ENCODE peak calls at places on chromosomes 4 and X, in four cellular contexts. Q is tibial nerve, N is left ventricle myocardium inferior, Y is IMR-90. S is an unnamed sample.

GRCh38 chrX:69618803-69619202 is 2.9 kb downstream of the EDA start:
- DNase-seq in N (no peak), Y (peak), Q (no peak), S (no peak)

GRCh38 chr4:113684534-113685091 is 76.9 kb downstream of the CAMK2D start:
- DNase-seq in Y (peak), N (peak), Q (no peak), S (no peak)

GRCh38 chr4:163384926-163385325 is 41.2 kb downstream of the NPY5R start:
- DNase-seq in N (no peak), Y (no peak), Q (no peak), S (no peak)

GRCh38 chr4:150746156-150746555 is 164.2 kb downstream of the MAB21L2 start:
- DNase-seq in N (no peak), Y (peak), Q (no peak), S (peak)

GRCh38 chr4:171714791-171715454 is 98.3 kb upstream of the GALNTL6 start:
- DNase-seq in N (no peak), Q (no peak), Y (no peak), S (no peak)

GRCh38 chrX:19799319-19800182 is 87.8 kb downstream of the SH3KBP1 start:
- DNase-seq in Q (no peak), Y (peak), N (no peak), S (no peak)

GRCh38 chrX:134603806-134604700 is 54.2 kb downstream of the PLAC1 start:
- DNase-seq in Y (peak), N (no peak), Q (no peak), S (peak)

GRCh38 chr4:54090804-54091623 is 8.9 kb upstream of the GSX2 start:
- DNase-seq in Y (peak), Q (no peak), N (peak), S (no peak)

GRCh38 chr4:98055800-98056501 is 87.3 kb downstream of the STPG2 start:
- DNase-seq in N (no peak), Q (no peak), Y (no peak), S (no peak)

GRCh38 chr4:141020801-141021261 is 112.4 kb downstream of the RNF150 start:
- DNase-seq in N (no peak), Q (no peak), Y (peak), S (no peak)

GRCh38 chr4:40405194-40405593 is 70.1 kb downstream of the CHRNA9 start:
- DNase-seq in N (no peak), Q (no peak), Y (no peak), S (no peak)
- H3K27ac ChIP-seq in N (no peak), Q (no peak), Y (no peak), S (no peak)

GRCh38 chrX:57822398-57822797 is 87.9 kb downstream of the ZXDA start:
- DNase-seq in N (no peak), Q (no peak), Y (no peak), S (no peak)
- H3K27ac ChIP-seq in N (no peak), Q (no peak), Y (no peak), S (no peak)

DNA sequence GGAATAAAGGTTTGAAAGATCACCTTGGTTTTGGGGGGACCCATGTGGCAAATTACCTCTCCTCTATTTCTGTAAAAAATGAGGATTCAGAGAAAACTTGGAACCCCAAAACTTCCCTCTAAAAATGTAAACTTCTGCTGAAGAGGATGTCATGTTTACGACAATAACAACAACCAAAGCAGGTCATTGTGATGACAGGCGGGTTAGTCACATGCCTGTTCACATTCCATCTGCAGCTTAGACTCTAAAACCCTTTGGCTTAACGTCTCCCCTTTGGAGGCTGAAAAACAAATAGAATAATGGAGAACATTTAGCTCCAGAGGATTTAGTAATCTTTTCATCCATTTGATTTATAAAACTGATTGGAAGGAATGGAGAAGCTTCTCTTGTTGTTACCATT is 75.0 kb upstream of the FAM9C start:
- DNase-seq in N (no peak), Q (no peak), Y (peak), S (no peak)
- H3K27ac ChIP-seq in N (peak), Q (peak), Y (peak), S (peak)

GRCh38 chr4:675036-675804 is 878 bp downstream of the MYL5 start:
- DNase-seq in Q (no peak), N (peak), Y (no peak), S (no peak)
- H3K27ac ChIP-seq in Q (peak), N (peak), Y (peak), S (peak)